ENCODE peak calls at places on chromosome 16, in nine cellular contexts. B, C, I, Z, R, J, L, F and W are unnamed samples.
A peak's percentile ranks its signal among the peaks of the same experiment; 100 is the strongest.

GRCh38 chr16:12557808-12558207 is 245.9 kb downstream of the CPPED1 start:
- DNase-seq in L (no peak), R (no peak), C (no peak), B (no peak), J (no peak), F (no peak), I (no peak), Z (peak; percentile 52), W (no peak)

GRCh38 chr16:14302399-14303181 is 231.5 kb downstream of the MRTFB start:
- DNase-seq in I (no peak), F (no peak), L (peak; percentile 37), J (no peak), B (no peak), Z (peak; percentile 79), R (no peak), C (no peak), W (peak; percentile 94)

GRCh38 chr16:64951681-64952080 is 170.2 kb downstream of the CDH11 start:
- DNase-seq in C (no peak), I (no peak), B (no peak), J (no peak), L (no peak), R (no peak), F (no peak), Z (no peak), W (peak; percentile 48)

GRCh38 chr16:10923650-10924214 is 18.5 kb downstream of the DEXI start:
- DNase-seq in I (peak; percentile 83), R (peak; percentile 68), L (peak; percentile 84), Z (no peak), C (no peak), J (no peak), B (no peak), F (no peak), W (no peak)

GRCh38 chr16:19094542-19095365 is 19.0 kb upstream of the ITPRIPL2 start:
- DNase-seq in F (no peak), L (no peak), J (no peak), B (no peak), Z (no peak), R (no peak), C (no peak), I (no peak), W (peak; percentile 34)

GRCh38 chr16:19578378-19578851 is 22.9 kb downstream of the VPS35L start:
- DNase-seq in L (no peak), R (no peak), F (no peak), J (peak; percentile 79), C (no peak), Z (peak; percentile 32), I (no peak), B (peak; percentile 20), W (no peak)

GRCh38 chr16:50303605-50304466 is 37.5 kb downstream of the ADCY7 start:
- DNase-seq in J (peak; percentile 50), F (no peak), R (peak; percentile 81), C (no peak), B (peak; percentile 91), L (no peak), I (no peak), Z (no peak), W (peak; percentile 98)

GRCh38 chr16:79287424-79287917 is 313.1 kb downstream of the MAF start:
- DNase-seq in I (no peak), L (no peak), R (no peak), C (no peak), J (no peak), Z (no peak), F (no peak), B (no peak), W (no peak)

GRCh38 chr16:68802190-68802589 is 41.1 kb upstream of the TANGO6 start:
- DNase-seq in Z (no peak), F (peak; percentile 35), L (no peak), R (no peak), B (peak; percentile 94), J (peak; percentile 83), I (no peak), C (no peak), W (no peak)

GRCh38 chr16:22191966-22192260 is 14.2 kb upstream of the EEF2K start:
- DNase-seq in R (peak; percentile 26), B (no peak), Z (no peak), L (no peak), C (no peak), F (no peak), I (no peak), J (no peak), W (no peak)

GRCh38 chr16:68279726-68280125 is 15.4 kb downstream of the SLC7A6 start:
- DNase-seq in I (no peak), R (no peak), F (no peak), B (no peak), J (no peak), L (no peak), C (no peak), Z (no peak), W (no peak)

GRCh38 chr16:56331915-56332314 is 93.4 kb downstream of the AMFR start:
- DNase-seq in R (no peak), Z (no peak), L (no peak), C (no peak), I (no peak), J (no peak), B (no peak), F (no peak), W (no peak)

GRCh38 chr16:1180772-1181714 is 28.1 kb downstream of the CACNA1H start:
- DNase-seq in Z (peak; percentile 73), B (no peak), J (no peak), R (no peak), C (no peak), F (no peak), I (peak; percentile 67), L (peak; percentile 71), W (no peak)

GRCh38 chr16:1181715-1182671 is 29.1 kb downstream of the CACNA1H start:
- DNase-seq in J (peak; percentile 77), Z (peak; percentile 53), B (peak; percentile 92), C (peak; percentile 69), R (peak; percentile 96), F (no peak), L (peak; percentile 80), I (peak; percentile 65), W (peak; percentile 99)

GRCh38 chr16:1184980-1185379 is 32.1 kb downstream of the CACNA1H start:
- DNase-seq in F (no peak), B (no peak), L (no peak), I (no peak), R (no peak), Z (no peak), C (no peak), J (no peak), W (no peak)

GRCh38 chr16:1183235-1183907 is 30.5 kb downstream of the CACNA1H start:
- DNase-seq in R (no peak), C (no peak), Z (peak; percentile 75), J (peak; percentile 71), I (peak; percentile 58), F (no peak), B (peak; percentile 82), L (peak; percentile 67), W (peak; percentile 98)

DNA sequence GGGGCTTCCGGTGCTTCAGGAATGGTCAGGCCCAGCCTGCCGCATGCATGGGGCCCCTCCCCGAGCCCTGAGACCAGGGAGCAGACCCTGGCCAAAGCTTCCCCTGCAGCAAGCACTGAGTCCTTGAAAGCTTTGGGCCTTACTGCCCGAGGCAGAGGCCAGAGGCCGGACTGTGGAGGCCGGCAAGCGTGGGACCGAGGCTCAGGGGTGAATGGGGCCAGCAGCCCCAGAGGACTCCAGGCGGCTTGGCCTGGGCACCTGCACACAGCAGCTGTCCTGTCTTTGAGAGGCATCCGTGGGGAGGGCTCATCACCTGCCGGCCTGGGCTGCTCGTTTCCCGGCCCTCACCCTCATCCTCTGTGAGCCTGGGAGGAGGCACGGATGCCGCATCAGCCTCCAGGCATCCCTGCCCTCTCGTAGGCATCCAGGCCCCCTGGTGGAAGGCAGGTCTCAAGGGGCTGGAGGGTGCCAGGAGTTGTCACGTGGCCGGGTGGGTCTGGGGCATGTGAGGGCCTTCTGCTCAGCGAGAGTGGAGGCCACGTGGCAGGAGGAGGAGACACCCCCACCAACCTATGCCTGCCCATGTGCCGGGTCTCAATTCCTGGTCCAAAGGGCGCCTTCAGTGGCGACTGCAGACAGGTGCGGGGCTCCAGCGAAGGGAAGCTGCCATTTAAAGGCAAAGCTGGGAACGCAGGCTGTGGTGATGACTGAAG is 31.4 kb downstream of the CACNA1H start:
- DNase-seq in L (no peak), J (no peak), B (no peak), Z (no peak), C (no peak), R (no peak), I (no peak), F (no peak), W (no peak)
- TF ChIP-seq CTCF in L (no peak), J (no peak), B (no peak), Z (no peak), C (peak; percentile 5), R (no peak), I (no peak), F (no peak), W (no peak)

GRCh38 chr16:67104061-67104460 is 5.7 kb upstream of the PHAF1 start:
- DNase-seq in R (peak; percentile 74), J (peak; percentile 43), Z (peak; percentile 50), C (no peak), B (peak; percentile 54), F (no peak), L (no peak), I (no peak), W (peak; percentile 73)
- TF ChIP-seq CTCF in R (no peak), J (peak; percentile 51), Z (peak; percentile 54), C (peak; percentile 49), B (peak; percentile 40), F (peak; percentile 55), L (peak; percentile 27), I (peak; percentile 48), W (peak; percentile 40)

GRCh38 chr16:80323187-80323807 is 217.5 kb upstream of the DYNLRB2 start:
- DNase-seq in Z (peak; percentile 66), C (no peak), L (no peak), B (no peak), F (no peak), J (no peak), I (no peak), R (no peak), W (no peak)

GRCh38 chr16:80319181-80319580 is 221.6 kb upstream of the DYNLRB2 start:
- DNase-seq in R (no peak), B (no peak), L (no peak), F (no peak), C (no peak), I (no peak), Z (no peak), J (no peak), W (no peak)

GRCh38 chr16:80314042-80314441 is 226.8 kb upstream of the DYNLRB2 start:
- DNase-seq in I (no peak), L (no peak), R (no peak), B (no peak), J (no peak), C (no peak), F (no peak), Z (no peak), W (no peak)

GRCh38 chr16:80318107-80318506 is 222.7 kb upstream of the DYNLRB2 start:
- DNase-seq in R (no peak), C (no peak), B (no peak), F (no peak), L (no peak), J (no peak), Z (no peak), I (no peak), W (no peak)

GRCh38 chr16:80317132-80318098 is 223.4 kb upstream of the DYNLRB2 start:
- DNase-seq in B (no peak), R (no peak), L (no peak), F (no peak), Z (peak; percentile 34), C (no peak), I (no peak), J (no peak), W (no peak)
- TF ChIP-seq CTCF in B (no peak), R (no peak), L (peak; percentile 10), F (peak; percentile 31), Z (peak; percentile 53), C (peak; percentile 34), I (no peak), J (peak; percentile 14), W (peak; percentile 38)

GRCh38 chr16:84819644-84820304 is at the start of gene CRISPLD2:
- DNase-seq in B (peak; percentile 94), C (no peak), R (peak; percentile 96), L (peak; percentile 96), Z (peak; percentile 98), J (peak; percentile 86), F (peak; percentile 85), I (peak; percentile 96), W (peak; percentile 99)
- TF ChIP-seq CTCF in B (no peak), C (no peak), R (no peak), L (no peak), Z (no peak), J (no peak), F (no peak), I (no peak), W (no peak)